ENCODE peak calls at places on chromosomes 4 and X, in six cellular contexts. L is stomach, M is A549, D is ovary, R is lower leg skin, T is GM12891. W is an unnamed sample.

GRCh38 chrX:48761674-48762471 is at the start of gene GLOD5:
- DNase-seq in L (peak), M (peak), D (peak), R (no peak), T (no peak), W (no peak)

GRCh38 chrX:47030339-47030738 is 47.9 kb upstream of the RGN start:
- DNase-seq in L (no peak), M (peak), D (no peak), R (no peak), T (no peak), W (peak)

GRCh38 chr4:26028793-26029511 is 114.9 kb downstream of the SMIM20 start:
- DNase-seq in L (peak), M (peak), D (peak), R (peak), T (peak), W (no peak)

GRCh38 chr4:22237155-22237751 is 278.6 kb downstream of the ADGRA3 start:
- DNase-seq in L (peak), M (peak), D (peak), R (no peak), T (no peak), W (peak)

GRCh38 chr4:119136541-119136940 is 909 bp downstream of the MYOZ2 start:
- DNase-seq in L (no peak), M (no peak), D (no peak), R (no peak), T (no peak), W (no peak)

GRCh38 chrX:140467211-140467610 is 37.7 kb downstream of the SOX3 start:
- DNase-seq in L (no peak), M (no peak), D (no peak), R (no peak), T (no peak), W (no peak)

GRCh38 chr4:186789671-186790070 is 66.0 kb upstream of the FAT1 start:
- DNase-seq in L (no peak), M (no peak), D (no peak), R (no peak), T (no peak), W (no peak)

GRCh38 chr4:147518086-147518485 is 37.2 kb downstream of the EDNRA start:
- DNase-seq in L (no peak), M (no peak), D (no peak), R (no peak), T (no peak), W (no peak)

GRCh38 chr4:186770446-186771175 is 47.0 kb upstream of the FAT1 start:
- DNase-seq in L (no peak), M (no peak), D (no peak), R (no peak), T (no peak), W (peak)

GRCh38 chr4:16952462-16952871 is 54.0 kb upstream of the LDB2 start:
- DNase-seq in L (no peak), M (no peak), D (no peak), R (no peak), T (no peak), W (no peak)

GRCh38 chrX:10855845-10856244 is 235.5 kb upstream of the MID1 start:
- DNase-seq in L (no peak), M (no peak), D (no peak), R (no peak), T (no peak), W (no peak)

GRCh38 chr4:149932188-149932587 is 116.5 kb upstream of the IQCM start:
- DNase-seq in L (no peak), M (no peak), D (no peak), R (no peak), T (no peak), W (no peak)

GRCh38 chr4:148814030-148814429 is 371.8 kb upstream of the NR3C2 start:
- DNase-seq in L (peak), M (no peak), D (no peak), R (no peak), T (no peak), W (no peak)

GRCh38 chr4:178632415-178632814 is 1190.2 kb upstream of the AGA start:
- DNase-seq in L (no peak), M (no peak), D (no peak), R (no peak), T (no peak), W (no peak)

GRCh38 chr4:68927165-68927564 is 24.4 kb downstream of the UGT2A3 start:
- DNase-seq in L (no peak), M (no peak), D (no peak), R (no peak), T (no peak), W (no peak)

GRCh38 chr4:23337292-23337691 is 552.6 kb downstream of the PPARGC1A start:
- DNase-seq in L (no peak), M (no peak), D (no peak), R (no peak), T (no peak), W (no peak)

GRCh38 chr4:147334478-147334877 is 146.4 kb upstream of the EDNRA start:
- DNase-seq in L (no peak), M (peak), D (no peak), R (no peak), T (no peak), W (no peak)

GRCh38 chr4:9764155-9764696 is 17.2 kb upstream of the DRD5 start:
- DNase-seq in L (no peak), M (no peak), D (no peak), R (no peak), T (no peak), W (no peak)

GRCh38 chrX:3142259-3143042 is 101.2 kb downstream of the ARSF start:
- DNase-seq in L (no peak), M (peak), D (no peak), R (no peak), T (no peak), W (no peak)

GRCh38 chr4:169311643-169312365 is 41.0 kb upstream of the SH3RF1 start:
- DNase-seq in L (peak), M (peak), D (no peak), R (no peak), T (no peak), W (peak)

GRCh38 chrX:25925956-25926355 is 212.2 kb upstream of the MAGEB18 start:
- DNase-seq in L (no peak), M (no peak), D (no peak), R (no peak), T (no peak), W (no peak)

GRCh38 chr4:73453701-73454005 is 17.6 kb downstream of the AFP start:
- DNase-seq in L (no peak), M (no peak), D (no peak), R (no peak), T (no peak), W (no peak)

GRCh38 chr4:15163284-15163645 is 161.0 kb downstream of the CPEB2 start:
- DNase-seq in L (no peak), M (no peak), D (no peak), R (no peak), T (no peak), W (no peak)

GRCh38 chrX:46236411-46236810 is 308.8 kb downstream of the ZNF674 start:
- DNase-seq in L (no peak), M (no peak), D (no peak), R (no peak), T (no peak), W (no peak)

GRCh38 chr4:46389301-46389761 is 597 bp downstream of the GABRA2 start:
- DNase-seq in L (no peak), M (no peak), D (no peak), R (no peak), T (no peak), W (no peak)

GRCh38 chr4:83709627-83710026 is 173.7 kb downstream of the GPAT3 start:
- DNase-seq in L (no peak), M (no peak), D (no peak), R (no peak), T (no peak), W (no peak)

DNA sequence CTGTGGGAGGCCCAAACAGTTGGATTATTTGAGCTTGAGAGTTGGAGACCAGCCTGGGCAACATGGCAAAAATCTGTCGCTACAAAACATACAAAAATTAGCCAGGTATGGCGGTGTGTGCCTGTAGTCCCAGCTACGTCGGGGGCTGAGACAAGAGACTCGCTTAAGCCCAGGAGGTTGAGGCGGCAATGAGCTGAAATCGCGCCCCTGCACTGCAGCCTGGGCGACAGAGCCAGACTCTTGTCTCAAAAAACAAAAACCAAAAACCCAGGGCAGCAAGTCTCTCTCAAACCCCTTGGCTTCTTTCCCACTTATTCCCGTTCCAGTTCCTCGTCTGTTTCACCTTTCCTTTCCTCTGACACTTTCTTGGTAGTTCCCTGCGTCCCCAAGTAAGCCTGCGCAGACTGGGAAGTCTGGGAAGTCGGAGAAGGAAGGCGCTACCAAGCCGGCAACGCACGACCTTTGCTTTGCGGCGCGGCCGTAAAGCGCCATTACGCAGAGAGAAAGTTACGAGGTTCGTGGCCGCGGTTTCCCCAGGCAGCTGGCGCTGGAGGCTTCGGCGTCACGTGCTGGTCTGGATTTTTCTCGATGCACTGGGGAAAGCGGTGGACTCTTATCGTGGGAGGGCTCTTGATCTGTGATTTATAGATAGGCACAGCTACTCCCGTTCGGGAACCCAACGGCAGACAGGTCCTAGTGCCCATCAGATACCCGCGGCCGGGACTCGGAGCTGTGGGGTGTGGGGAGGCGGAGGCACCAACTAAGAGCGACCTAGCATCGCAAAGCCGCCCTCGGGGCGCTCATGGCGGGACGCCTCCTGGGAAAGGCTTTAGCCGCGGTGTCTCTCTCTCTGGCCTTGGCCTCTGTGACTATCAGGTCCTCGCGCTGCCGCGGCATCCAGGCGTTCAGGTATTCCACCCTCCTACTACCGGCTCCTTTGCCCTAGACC is at the start of gene NUDT9:
- DNase-seq in L (peak), M (peak), D (peak), R (peak), T (peak), W (peak)
- TF ChIP-seq POLR2A in L (no peak), M (peak), D (peak), R (no peak), T (peak), W (peak)

DNA sequence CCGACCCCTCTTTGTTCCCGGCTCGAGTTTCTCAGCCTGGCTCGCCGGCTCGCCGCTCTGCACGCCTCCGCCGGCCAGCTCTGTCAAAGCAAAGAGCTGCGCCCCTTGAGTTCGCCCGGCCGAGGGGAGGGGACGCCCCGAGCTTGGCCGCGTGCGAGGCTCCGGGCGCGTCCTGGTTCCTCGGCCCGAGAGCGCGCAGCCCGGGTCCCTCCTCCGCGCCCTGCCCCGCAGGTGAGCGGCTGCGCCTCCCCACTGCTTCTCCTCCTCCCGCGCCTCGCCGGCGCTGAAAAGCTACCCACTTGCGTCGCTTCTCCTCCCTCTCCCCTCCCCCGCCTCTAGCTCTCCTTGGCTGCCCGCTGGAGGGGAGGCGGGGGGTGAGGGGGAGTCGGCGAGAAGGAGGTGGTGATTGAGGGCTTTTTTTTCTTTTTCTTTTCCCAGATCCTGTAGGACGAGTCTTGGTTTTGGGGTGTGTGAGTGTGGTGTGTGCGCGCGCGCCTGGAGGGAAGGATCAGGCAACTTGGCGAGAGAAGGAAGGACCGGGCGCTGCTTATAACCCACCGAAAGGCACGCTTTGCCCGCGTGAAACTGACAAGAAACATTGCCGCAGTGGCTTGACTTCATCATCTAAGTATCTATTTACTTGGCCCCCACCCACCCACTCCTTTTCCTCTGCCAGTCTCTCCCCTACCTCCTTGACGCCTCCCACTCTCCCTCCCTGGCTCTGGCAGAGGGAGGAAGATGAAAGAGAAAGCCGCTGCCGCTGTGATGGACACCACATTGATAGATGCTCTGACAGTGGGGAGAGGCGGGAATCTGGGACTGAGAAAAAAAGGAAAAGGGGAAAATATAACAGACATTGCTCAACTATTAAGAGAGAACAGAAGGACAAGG is at the start of gene LEF1:
- DNase-seq in L (peak), M (no peak), D (peak), R (no peak), T (peak), W (no peak)
- TF ChIP-seq POLR2A in L (no peak), M (no peak), D (no peak), R (no peak), T (no peak), W (no peak)

GRCh38 chr4:174834477-174834876 is 5.4 kb upstream of the GLRA3 start:
- DNase-seq in L (no peak), M (no peak), D (no peak), R (no peak), T (no peak), W (no peak)

GRCh38 chr4:174826660-174827059 is 2.4 kb downstream of the GLRA3 start:
- DNase-seq in L (no peak), M (no peak), D (no peak), R (no peak), T (no peak), W (no peak)

GRCh38 chr4:174828845-174829701 is at the start of gene GLRA3:
- DNase-seq in L (peak), M (peak), D (peak), R (no peak), T (peak), W (no peak)
- TF ChIP-seq POLR2A in L (no peak), M (no peak), D (no peak), R (no peak), T (no peak), W (no peak)

GRCh38 chr4:11626046-11626445 is 197.4 kb upstream of the HS3ST1 start:
- DNase-seq in L (no peak), M (no peak), D (no peak), R (no peak), T (no peak), W (no peak)

GRCh38 chr4:11624370-11624769 is 195.7 kb upstream of the HS3ST1 start:
- DNase-seq in L (no peak), M (no peak), D (no peak), R (no peak), T (no peak), W (no peak)

GRCh38 chr4:11622961-11623725 is 194.4 kb upstream of the HS3ST1 start:
- DNase-seq in L (no peak), M (no peak), D (no peak), R (no peak), T (no peak), W (no peak)

GRCh38 chr4:11623726-11624037 is 195.0 kb upstream of the HS3ST1 start:
- DNase-seq in L (peak), M (peak), D (no peak), R (no peak), T (no peak), W (no peak)

DNA sequence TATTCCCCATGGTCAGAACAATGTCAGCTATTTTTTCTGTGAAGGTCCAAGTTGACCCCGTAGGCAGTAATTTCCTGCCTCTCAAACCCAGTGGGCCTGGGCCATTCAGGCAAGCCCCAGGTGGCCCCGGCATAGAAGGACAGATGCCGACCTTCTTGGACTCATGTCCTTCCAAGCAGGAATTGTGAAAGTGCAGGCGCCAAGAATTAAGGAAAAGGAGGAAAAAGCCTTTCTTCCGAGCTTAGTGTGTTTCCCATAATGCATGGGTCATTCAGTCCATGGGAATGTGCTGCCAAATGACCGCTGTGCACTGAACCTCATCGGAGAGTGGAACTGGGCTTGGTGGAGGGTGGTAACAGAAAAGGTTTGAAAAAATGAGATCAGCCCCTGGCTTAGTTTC is 196.5 kb upstream of the HS3ST1 start:
- DNase-seq in L (no peak), M (no peak), D (no peak), R (no peak), T (no peak), W (no peak)
- TF ChIP-seq POLR2A in L (no peak), M (no peak), D (no peak), R (no peak), T (no peak), W (no peak)

DNA sequence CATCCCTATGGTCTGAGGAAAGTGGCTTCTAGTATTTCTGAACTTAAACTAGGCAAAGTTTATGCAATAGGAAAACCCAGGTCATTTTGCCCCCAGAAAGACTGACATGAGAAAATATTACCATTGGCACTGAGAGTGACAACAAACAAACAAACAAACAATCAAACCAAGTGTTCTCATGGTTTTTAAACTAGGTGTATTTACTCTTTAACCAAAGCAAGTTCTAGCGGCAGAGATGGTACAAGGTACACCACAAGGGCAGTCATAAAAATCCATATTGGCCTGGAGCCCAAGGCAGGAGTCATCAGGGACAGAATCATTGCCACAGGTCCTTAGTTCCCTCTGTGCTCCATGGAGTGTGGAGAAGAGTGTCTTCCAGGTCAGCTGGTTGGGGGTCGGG is 26.0 kb upstream of the ENPEP start:
- DNase-seq in L (no peak), M (no peak), D (no peak), R (no peak), T (no peak), W (no peak)
- TF ChIP-seq POLR2A in L (no peak), M (no peak), D (no peak), R (no peak), T (no peak), W (no peak)

GRCh38 chr4:113760852-113761681 is 471 bp downstream of the CAMK2D start:
- DNase-seq in L (peak), M (peak), D (peak), R (peak), T (peak), W (peak)
- TF ChIP-seq POLR2A in L (no peak), M (no peak), D (no peak), R (no peak), T (no peak), W (peak)